ENCODE peak calls at places on chromosome 9, in five cellular contexts. One of them, this sample, is unnamed.

GRCh38 chr9:2362170-2362569 is 259.4 kb upstream of the VLDLR start:
- DNase-seq in OCI-LY7: no peak
- DNase-seq in PC-9: no peak
- DNase-seq in CD4-positive, alpha-beta memory T cell: no peak
- DNase-seq in pancreas: no peak
- DNase-seq in this sample: no peak

GRCh38 chr9:136144450-136144849 is 25.8 kb upstream of the TMEM250 start:
- DNase-seq in OCI-LY7: no peak
- DNase-seq in PC-9: no peak
- DNase-seq in CD4-positive, alpha-beta memory T cell: no peak
- DNase-seq in pancreas: no peak
- DNase-seq in this sample: no peak

GRCh38 chr9:88236531-88237453 is 98.5 kb upstream of the SPATA31C2 start:
- DNase-seq in OCI-LY7: no peak
- DNase-seq in PC-9: no peak
- DNase-seq in CD4-positive, alpha-beta memory T cell: no peak
- DNase-seq in pancreas: peak; percentile 32
- DNase-seq in this sample: no peak

GRCh38 chr9:113920872-113921271 is 44.8 kb downstream of the ZNF618 start:
- DNase-seq in OCI-LY7: no peak
- DNase-seq in PC-9: no peak
- DNase-seq in CD4-positive, alpha-beta memory T cell: no peak
- DNase-seq in pancreas: no peak
- DNase-seq in this sample: no peak

GRCh38 chr9:16871358-16872151 is 1.1 kb upstream of the BNC2 start:
- DNase-seq in OCI-LY7: no peak
- DNase-seq in PC-9: peak; percentile 19
- DNase-seq in CD4-positive, alpha-beta memory T cell: no peak
- DNase-seq in pancreas: no peak
- DNase-seq in this sample: peak; percentile 97

GRCh38 chr9:68669189-68669588 is 35.9 kb upstream of the PIP5K1B start:
- DNase-seq in OCI-LY7: no peak
- DNase-seq in PC-9: no peak
- DNase-seq in CD4-positive, alpha-beta memory T cell: no peak
- DNase-seq in pancreas: no peak
- DNase-seq in this sample: no peak

GRCh38 chr9:96126321-96126881 is 175.6 kb downstream of the HSD17B3 start:
- DNase-seq in OCI-LY7: no peak
- DNase-seq in PC-9: no peak
- DNase-seq in CD4-positive, alpha-beta memory T cell: no peak
- DNase-seq in pancreas: peak; percentile 54
- DNase-seq in this sample: no peak

GRCh38 chr9:134600431-134600830 is 41.2 kb upstream of the COL5A1 start:
- DNase-seq in OCI-LY7: no peak
- DNase-seq in PC-9: no peak
- DNase-seq in CD4-positive, alpha-beta memory T cell: no peak
- DNase-seq in pancreas: no peak
- DNase-seq in this sample: no peak

GRCh38 chr9:121945281-121945680 is 147.8 kb downstream of the TTLL11 start:
- DNase-seq in OCI-LY7: peak; percentile 38
- DNase-seq in PC-9: no peak
- DNase-seq in CD4-positive, alpha-beta memory T cell: no peak
- DNase-seq in pancreas: no peak
- DNase-seq in this sample: no peak

GRCh38 chr9:80874276-80874675 is 815.1 kb downstream of the TLE1 start:
- DNase-seq in OCI-LY7: no peak
- DNase-seq in PC-9: no peak
- DNase-seq in CD4-positive, alpha-beta memory T cell: no peak
- DNase-seq in pancreas: no peak
- DNase-seq in this sample: peak; percentile 2

GRCh38 chr9:116572095-116572748 is 114.9 kb upstream of the TRIM32 start:
- DNase-seq in OCI-LY7: peak; percentile 33
- DNase-seq in PC-9: peak; percentile 75
- DNase-seq in CD4-positive, alpha-beta memory T cell: no peak
- DNase-seq in pancreas: peak; percentile 87
- DNase-seq in this sample: peak; percentile 91

GRCh38 chr9:20630241-20630943 is 8.1 kb upstream of the MLLT3 start:
- DNase-seq in OCI-LY7: no peak
- DNase-seq in PC-9: no peak
- DNase-seq in CD4-positive, alpha-beta memory T cell: no peak
- DNase-seq in pancreas: no peak
- DNase-seq in this sample: no peak

GRCh38 chr9:79700607-79701330 is 129.0 kb downstream of the TLE4 start:
- DNase-seq in OCI-LY7: no peak
- DNase-seq in PC-9: no peak
- DNase-seq in CD4-positive, alpha-beta memory T cell: no peak
- DNase-seq in pancreas: no peak
- DNase-seq in this sample: no peak

GRCh38 chr9:86337469-86338107 is 16.6 kb downstream of the TUT7 start:
- DNase-seq in OCI-LY7: peak; percentile 36
- DNase-seq in PC-9: no peak
- DNase-seq in CD4-positive, alpha-beta memory T cell: peak; percentile 37
- DNase-seq in pancreas: no peak
- DNase-seq in this sample: no peak
- H3K4me3 ChIP-seq in OCI-LY7: peak overlapping the region; percentile 56
- H3K4me3 ChIP-seq in PC-9: no peak overlapping the region
- H3K4me3 ChIP-seq in CD4-positive, alpha-beta memory T cell: peak overlapping the region; percentile 48
- H3K4me3 ChIP-seq in pancreas: no peak overlapping the region
- H3K4me3 ChIP-seq in this sample: no peak overlapping the region

GRCh38 chr9:5835808-5836207 is 2.9 kb upstream of the ERMP1 start:
- DNase-seq in OCI-LY7: no peak
- DNase-seq in PC-9: no peak
- DNase-seq in CD4-positive, alpha-beta memory T cell: no peak
- DNase-seq in pancreas: no peak
- DNase-seq in this sample: no peak
- H3K4me1 ChIP-seq in OCI-LY7: peaks cover 29% of the 10 kb centered on the region
- H3K4me1 ChIP-seq in PC-9: peaks cover 27% of the 10 kb centered on the region
- H3K4me1 ChIP-seq in CD4-positive, alpha-beta memory T cell: peaks cover 27% of the 10 kb centered on the region
- H3K4me1 ChIP-seq in pancreas: peaks cover 17% of the 10 kb centered on the region
- H3K4me1 ChIP-seq in this sample: peaks cover 8% of the 10 kb centered on the region

DNA sequence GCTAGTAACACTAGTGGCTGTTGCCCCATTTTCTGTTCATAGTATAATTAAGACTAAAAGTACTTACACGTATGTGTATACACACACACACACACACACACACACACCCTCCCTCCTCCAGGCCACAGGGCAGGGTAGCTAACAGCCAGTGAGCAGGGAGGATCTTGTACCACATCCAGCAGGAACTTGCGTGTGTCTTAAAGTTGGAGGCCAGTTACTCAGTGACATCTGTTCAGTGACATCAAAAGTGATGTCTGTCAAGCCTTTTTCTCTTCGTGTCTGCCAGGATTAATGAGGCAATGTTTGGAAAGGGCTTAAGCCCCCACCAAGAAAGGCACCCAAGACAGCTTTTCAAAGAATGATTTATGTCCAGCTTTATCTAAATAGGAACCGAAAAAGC is 149.4 kb upstream of the KLF4 start:
- DNase-seq in OCI-LY7: peak; percentile 1
- DNase-seq in PC-9: no peak
- DNase-seq in CD4-positive, alpha-beta memory T cell: no peak
- DNase-seq in pancreas: no peak
- DNase-seq in this sample: peak; percentile 93
- H3K4me3 ChIP-seq in OCI-LY7: no peak overlapping the region
- H3K4me3 ChIP-seq in PC-9: no peak overlapping the region
- H3K4me3 ChIP-seq in CD4-positive, alpha-beta memory T cell: no peak overlapping the region
- H3K4me3 ChIP-seq in pancreas: no peak overlapping the region
- H3K4me3 ChIP-seq in this sample: peak overlapping the region; percentile 71

DNA sequence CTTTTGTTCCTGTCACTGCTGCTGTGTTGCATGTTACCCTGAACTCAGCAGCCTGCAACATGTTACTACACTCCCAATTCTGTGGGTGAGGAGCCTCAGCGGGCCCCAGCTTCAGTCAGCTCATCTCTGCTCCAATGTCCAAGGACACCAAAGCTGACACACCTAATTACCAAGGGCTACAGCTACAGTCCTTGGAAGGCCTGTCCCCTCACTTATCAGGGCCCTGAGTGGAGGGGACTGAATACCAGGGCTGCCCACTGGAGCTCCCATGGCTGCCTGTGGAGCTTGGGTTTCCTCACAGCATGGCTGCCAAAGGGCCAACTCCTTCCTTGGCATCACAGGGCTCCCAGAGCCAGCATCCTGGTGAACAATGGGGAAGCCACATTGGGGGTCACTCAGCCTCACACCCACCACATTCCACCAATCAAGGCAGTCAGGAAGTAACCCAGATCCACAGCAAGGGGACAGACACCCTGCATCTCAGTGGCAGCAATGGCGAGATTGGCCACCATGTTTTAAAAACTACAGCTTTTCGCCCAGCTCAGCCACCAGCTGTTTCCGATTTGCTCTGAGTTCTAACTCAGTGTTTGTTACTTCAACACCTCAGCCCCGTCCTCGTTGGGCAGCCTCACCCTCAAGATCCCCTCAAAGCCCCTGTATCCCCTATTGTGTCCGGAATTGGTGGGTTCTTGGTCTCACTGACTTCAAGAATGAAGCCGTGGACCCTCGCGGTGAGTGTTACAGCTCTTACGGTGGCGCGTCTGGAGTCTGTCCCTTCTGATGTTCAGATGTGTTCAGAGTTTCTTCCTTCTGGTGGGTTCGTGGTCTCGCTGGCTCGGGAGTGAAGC is 18.9 kb downstream of the SEMA4D start:
- DNase-seq in OCI-LY7: no peak
- DNase-seq in PC-9: no peak
- DNase-seq in CD4-positive, alpha-beta memory T cell: no peak
- DNase-seq in pancreas: no peak
- DNase-seq in this sample: no peak
- H3K4me1 ChIP-seq in OCI-LY7: peaks cover 33% of the 10 kb centered on the region
- H3K4me1 ChIP-seq in PC-9: no peaks in the 10 kb centered on the region
- H3K4me1 ChIP-seq in CD4-positive, alpha-beta memory T cell: peaks cover 90% of the 10 kb centered on the region
- H3K4me1 ChIP-seq in pancreas: peaks cover 4% of the 10 kb centered on the region
- H3K4me1 ChIP-seq in this sample: no peaks in the 10 kb centered on the region

DNA sequence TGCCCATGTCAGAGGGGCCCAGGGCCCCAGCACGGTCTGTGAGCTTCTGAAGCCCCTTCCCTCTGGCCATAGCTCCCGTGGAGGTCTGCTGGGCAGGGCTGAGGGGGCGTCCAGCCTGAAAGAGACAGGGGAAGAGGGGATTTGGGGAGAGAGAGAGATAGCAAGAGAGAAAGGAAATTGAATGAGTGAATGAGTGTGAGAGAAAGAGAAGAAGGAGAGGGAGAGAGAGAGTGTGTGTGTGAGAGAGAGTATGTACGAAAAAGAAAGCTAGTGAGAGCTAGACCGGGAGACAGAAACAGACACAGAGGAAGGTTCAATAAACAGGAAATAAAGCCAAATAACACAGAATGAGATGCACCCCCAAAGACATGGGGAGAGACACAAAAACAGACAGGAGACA is 37.4 kb downstream of the PAX5 start:
- DNase-seq in OCI-LY7: no peak
- DNase-seq in PC-9: no peak
- DNase-seq in CD4-positive, alpha-beta memory T cell: no peak
- DNase-seq in pancreas: no peak
- DNase-seq in this sample: no peak
- H3K4me3 ChIP-seq in OCI-LY7: peak overlapping the region; percentile 17
- H3K4me3 ChIP-seq in PC-9: no peak overlapping the region
- H3K4me3 ChIP-seq in CD4-positive, alpha-beta memory T cell: no peak overlapping the region
- H3K4me3 ChIP-seq in pancreas: no peak overlapping the region
- H3K4me3 ChIP-seq in this sample: no peak overlapping the region

DNA sequence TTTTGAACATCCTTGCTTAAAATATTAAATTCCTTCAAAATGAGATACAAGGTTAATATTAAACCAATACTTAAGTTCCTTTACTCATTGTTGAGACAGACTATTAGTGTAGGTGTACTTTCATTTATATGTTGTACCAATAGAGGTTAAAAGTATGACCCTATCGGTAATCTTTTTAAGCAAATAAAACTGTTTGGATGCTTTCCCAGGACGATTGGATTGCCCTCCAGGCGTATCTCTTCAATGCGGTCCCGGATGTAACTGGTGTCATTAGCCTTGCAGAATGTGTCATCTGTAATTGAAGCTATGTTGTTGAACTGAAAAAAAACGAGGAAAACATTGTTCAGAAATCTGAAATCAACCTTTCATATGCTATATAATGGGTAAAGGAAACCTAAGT is 18.9 kb downstream of the OGN start:
- DNase-seq in OCI-LY7: no peak
- DNase-seq in PC-9: no peak
- DNase-seq in CD4-positive, alpha-beta memory T cell: no peak
- DNase-seq in pancreas: no peak
- DNase-seq in this sample: no peak
- H3K4me1 ChIP-seq in OCI-LY7: no peaks in the 10 kb centered on the region
- H3K4me1 ChIP-seq in PC-9: no peaks in the 10 kb centered on the region
- H3K4me1 ChIP-seq in CD4-positive, alpha-beta memory T cell: no peaks in the 10 kb centered on the region
- H3K4me1 ChIP-seq in pancreas: no peaks in the 10 kb centered on the region
- H3K4me1 ChIP-seq in this sample: peaks cover 21% of the 10 kb centered on the region

GRCh38 chr9:93346240-93347112 is 105.0 kb upstream of the FAM120A start:
- DNase-seq in OCI-LY7: no peak
- DNase-seq in PC-9: no peak
- DNase-seq in CD4-positive, alpha-beta memory T cell: no peak
- DNase-seq in pancreas: no peak
- DNase-seq in this sample: no peak
- H3K4me3 ChIP-seq in OCI-LY7: no peak overlapping the region
- H3K4me3 ChIP-seq in PC-9: no peak overlapping the region
- H3K4me3 ChIP-seq in CD4-positive, alpha-beta memory T cell: no peak overlapping the region
- H3K4me3 ChIP-seq in pancreas: no peak overlapping the region
- H3K4me3 ChIP-seq in this sample: peak overlapping the region; percentile 55